ENCODE peak calls at places on chromosomes 11 and 22, in seven cellular contexts. D is transverse colon, L is brain microvascular endothelial cell, P is RWPE1, W is coronary artery, M is fibroblast of pulmonary artery, V is endothelial cell. I is an unnamed sample.

GRCh38 chr11:75380716-75381420 is 18.4 kb upstream of the RPS3 start:
- DNase-seq in D (peak; percentile 61), L (no peak), P (no peak), W (no peak), M (no peak), V (no peak), I (no peak)

GRCh38 chr22:31789803-31790202 is 36.0 kb downstream of the DEPDC5 start:
- DNase-seq in D (no peak), L (no peak), P (no peak), W (no peak), M (no peak), V (no peak), I (no peak)

GRCh38 chr11:122085264-122085663 is 30.8 kb downstream of the BLID start:
- DNase-seq in D (no peak), L (peak; percentile 72), P (peak; percentile 34), W (no peak), M (peak; percentile 92), V (no peak), I (peak; percentile 99)

GRCh38 chr22:25896592-25896991 is 154.6 kb downstream of the MYO18B start:
- DNase-seq in D (no peak), L (no peak), P (no peak), W (no peak), M (no peak), V (no peak), I (no peak)

GRCh38 chr11:35256296-35256695 is 117.3 kb downstream of the CD44 start:
- DNase-seq in D (no peak), L (no peak), P (no peak), W (no peak), M (no peak), V (no peak), I (no peak)

GRCh38 chr11:72782081-72782920 is 11.5 kb downstream of the STARD10 start:
- DNase-seq in D (peak; percentile 74), L (no peak), P (no peak), W (no peak), M (no peak), V (no peak), I (no peak)

GRCh38 chr11:71525188-71525937 is 1.7 kb upstream of the KRTAP5-7 start:
- DNase-seq in D (no peak), L (no peak), P (no peak), W (no peak), M (no peak), V (no peak), I (no peak)

GRCh38 chr22:29268511-29269229 is 602 bp downstream of the EWSR1 start:
- DNase-seq in D (peak; percentile 60), L (peak; percentile 41), P (peak; percentile 32), W (no peak), M (peak; percentile 77), V (peak; percentile 54), I (peak; percentile 75)

GRCh38 chr11:67230406-67230805 is 35.9 kb upstream of the GRK2 start:
- DNase-seq in D (no peak), L (no peak), P (no peak), W (no peak), M (no peak), V (no peak), I (peak; percentile 16)

GRCh38 chr22:22548349-22548716 is 10.7 kb downstream of the PRAME start:
- DNase-seq in D (no peak), L (no peak), P (no peak), W (no peak), M (no peak), V (no peak), I (no peak)

GRCh38 chr11:63504933-63505586 is 824 bp upstream of the LGALS12 start:
- DNase-seq in D (no peak), L (no peak), P (no peak), W (no peak), M (peak; percentile 35), V (no peak), I (no peak)

GRCh38 chr11:66951927-66952337 is 6.3 kb downstream of the PC start:
- DNase-seq in D (peak; percentile 53), L (no peak), P (no peak), W (no peak), M (peak; percentile 32), V (no peak), I (peak; percentile 73)

GRCh38 chr11:36131719-36132349 is 157.4 kb downstream of the COMMD9 start:
- DNase-seq in D (peak; percentile 14), L (peak; percentile 35), P (no peak), W (no peak), M (peak; percentile 83), V (peak; percentile 48), I (peak; percentile 51)

GRCh38 chr11:61254403-61255025 is 13.5 kb downstream of the PGA5 start:
- DNase-seq in D (peak; percentile 70), L (peak; percentile 46), P (peak; percentile 67), W (no peak), M (peak; percentile 73), V (peak; percentile 77), I (peak; percentile 58)

GRCh38 chr11:40877256-40877655 is 582.2 kb downstream of the LRRC4C start:
- DNase-seq in D (no peak), L (no peak), P (peak; percentile 45), W (no peak), M (no peak), V (no peak), I (no peak)

GRCh38 chr11:59668950-59669610 is at the start of gene PATL1:
- DNase-seq in D (peak; percentile 100), L (peak; percentile 99), P (peak; percentile 98), W (peak; percentile 99), M (peak; percentile 99), V (peak; percentile 99), I (peak; percentile 98)

GRCh38 chr11:59666969-59667368 is 1.9 kb downstream of the PATL1 start:
- DNase-seq in D (no peak), L (no peak), P (no peak), W (no peak), M (peak; percentile 36), V (no peak), I (peak; percentile 57)

GRCh38 chr11:59667812-59668187 is 1.0 kb downstream of the PATL1 start:
- DNase-seq in D (no peak), L (no peak), P (no peak), W (no peak), M (no peak), V (no peak), I (no peak)

GRCh38 chr11:59668188-59668949 is 468 bp downstream of the PATL1 start:
- DNase-seq in D (peak; percentile 58), L (peak; percentile 28), P (peak; percentile 68), W (peak; percentile 86), M (peak; percentile 39), V (peak; percentile 26), I (peak; percentile 46)

DNA sequence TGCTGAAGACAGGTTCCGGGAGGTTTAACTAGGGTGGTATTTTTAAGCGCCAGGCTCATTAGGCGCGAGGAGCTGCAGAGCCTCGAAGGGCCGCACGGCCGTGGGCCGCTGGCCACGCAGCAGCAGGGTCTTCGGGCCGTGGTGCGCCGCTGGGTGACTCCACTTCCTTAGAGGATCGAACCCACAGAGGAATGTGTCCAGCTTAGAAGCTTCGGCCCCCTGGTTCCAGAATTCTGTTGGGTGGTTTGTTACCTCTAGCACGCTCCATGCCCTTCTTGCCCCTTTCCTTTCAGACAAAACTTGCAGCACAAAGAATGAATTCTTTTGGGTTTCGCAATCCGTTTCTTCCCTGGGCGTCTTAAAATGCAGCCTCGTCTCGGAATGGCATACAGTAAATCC is 773 bp upstream of the PATL1 start:
- DNase-seq in D (peak; percentile 42), L (peak; percentile 40), P (peak; percentile 45), W (peak; percentile 78), M (peak; percentile 78), V (peak; percentile 33), I (peak; percentile 74)
- TF ChIP-seq CTCF in D (no peak), L (peak; percentile 13), P (no peak), W (no peak), M (no peak), V (no peak), I (no peak)

GRCh38 chr22:48736593-48737460 is 1090.8 kb downstream of the BRD1 start:
- DNase-seq in D (no peak), L (no peak), P (no peak), W (no peak), M (no peak), V (no peak), I (no peak)

GRCh38 chr22:48734359-48734758 is 1093.3 kb downstream of the BRD1 start:
- DNase-seq in D (no peak), L (no peak), P (no peak), W (no peak), M (no peak), V (no peak), I (no peak)

GRCh38 chr22:48738204-48738980 is 1089.3 kb downstream of the BRD1 start:
- DNase-seq in D (no peak), L (no peak), P (no peak), W (no peak), M (no peak), V (no peak), I (no peak)

GRCh38 chr22:48737461-48738203 is 1090.0 kb downstream of the BRD1 start:
- DNase-seq in D (no peak), L (no peak), P (no peak), W (no peak), M (no peak), V (no peak), I (no peak)

GRCh38 chr22:48734961-48735360 is 1092.7 kb downstream of the BRD1 start:
- DNase-seq in D (no peak), L (no peak), P (no peak), W (no peak), M (no peak), V (no peak), I (no peak)
- TF ChIP-seq CTCF in D (no peak), L (no peak), P (no peak), W (no peak), M (no peak), V (no peak), I (no peak)

GRCh38 chr11:117062503-117062902 is 35.7 kb downstream of the SIK3 start:
- DNase-seq in D (no peak), L (no peak), P (no peak), W (no peak), M (no peak), V (no peak), I (no peak)
- TF ChIP-seq CTCF in D (no peak), L (no peak), P (no peak), W (no peak), M (no peak), V (no peak), I (no peak)

GRCh38 chr11:9125185-9125886 is 33.9 kb upstream of the SCUBE2 start:
- DNase-seq in D (no peak), L (no peak), P (no peak), W (no peak), M (no peak), V (no peak), I (no peak)

GRCh38 chr11:9120659-9121350 is 29.4 kb upstream of the SCUBE2 start:
- DNase-seq in D (no peak), L (no peak), P (no peak), W (no peak), M (no peak), V (peak; percentile 63), I (no peak)

GRCh38 chr11:9123595-9124304 is 32.4 kb upstream of the SCUBE2 start:
- DNase-seq in D (no peak), L (no peak), P (no peak), W (no peak), M (no peak), V (no peak), I (no peak)

GRCh38 chr11:9118277-9118676 is 26.9 kb upstream of the SCUBE2 start:
- DNase-seq in D (no peak), L (no peak), P (no peak), W (no peak), M (no peak), V (no peak), I (no peak)

DNA sequence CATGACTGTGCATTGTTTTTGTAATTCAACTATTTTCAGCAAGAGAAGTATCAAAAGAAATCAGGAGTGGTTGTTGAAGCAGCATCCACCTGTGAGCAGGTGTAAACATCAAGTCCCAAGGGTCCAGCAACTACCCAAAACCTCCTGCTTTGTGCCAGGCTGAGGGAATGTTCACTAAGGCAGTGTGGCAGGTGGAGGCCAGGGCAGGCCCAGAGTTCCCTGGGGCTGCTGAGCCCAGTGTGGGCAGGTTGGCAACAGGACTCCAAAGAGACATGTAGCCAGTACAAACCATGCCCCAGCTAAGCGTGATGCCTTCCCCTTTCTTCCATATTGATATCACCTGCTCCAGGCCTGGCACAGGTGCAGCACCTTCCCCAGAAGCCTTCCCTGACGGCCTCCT is 30.0 kb upstream of the SCUBE2 start:
- DNase-seq in D (no peak), L (no peak), P (no peak), W (no peak), M (no peak), V (no peak), I (no peak)
- TF ChIP-seq CTCF in D (no peak), L (no peak), P (no peak), W (no peak), M (no peak), V (no peak), I (no peak)

I was measured in AG10803.